ENCODE peak calls at places on chromosomes 6 and 20, in seven cellular contexts. E is A549, Z is occipital lobe, K is prostate gland, H is cardiac muscle cell, M is lower leg skin, T is mucosa of descending colon. P is an unnamed sample.

GRCh38 chr6:21398741-21399140 is 194.8 kb upstream of the SOX4 start:
- DNase-seq in H (no peak), K (no peak), Z (no peak), M (no peak), E (no peak), T (no peak), P (no peak)

GRCh38 chr6:150355932-150356331 is 12.9 kb upstream of the IYD start:
- DNase-seq in E (no peak), H (no peak), Z (no peak), T (no peak), M (peak; percentile 65), K (no peak), P (no peak)

GRCh38 chr6:1987640-1988039 is 257.8 kb downstream of the GMDS start:
- DNase-seq in K (no peak), T (no peak), Z (no peak), H (peak; percentile 41), M (no peak), E (no peak), P (no peak)

GRCh38 chr6:24974182-24975171 is 38.7 kb upstream of the RIPOR2 start:
- DNase-seq in M (no peak), K (no peak), T (no peak), Z (no peak), H (no peak), E (no peak), P (peak; percentile 55)

GRCh38 chr6:126672654-126673053 is 332.7 kb downstream of the CENPW start:
- DNase-seq in Z (no peak), H (peak; percentile 34), T (no peak), K (no peak), M (no peak), E (no peak), P (no peak)

GRCh38 chr6:35057449-35058030 is 83.6 kb downstream of the TCP11 start:
- DNase-seq in H (no peak), T (no peak), M (no peak), E (no peak), Z (no peak), K (no peak), P (no peak)

GRCh38 chr6:108113557-108114519 is 39.3 kb upstream of the OSTM1 start:
- DNase-seq in K (no peak), T (peak; percentile 50), H (peak; percentile 72), Z (peak; percentile 14), E (peak; percentile 34), M (no peak), P (no peak)

GRCh38 chr6:106082735-106083398 is 3.3 kb upstream of the PRDM1 start:
- DNase-seq in Z (no peak), M (no peak), E (no peak), H (no peak), K (no peak), T (no peak), P (no peak)

GRCh38 chr20:9344080-9344920 is 170.1 kb upstream of the LAMP5 start:
- DNase-seq in Z (no peak), T (no peak), K (no peak), M (no peak), E (no peak), H (peak; percentile 70), P (no peak)

GRCh38 chr20:14860410-14860814 is 523.0 kb upstream of the FLRT3 start:
- DNase-seq in Z (no peak), M (no peak), T (no peak), K (no peak), H (no peak), E (peak; percentile 69), P (no peak)

GRCh38 chr6:62891065-62891647 is 320.1 kb upstream of the FKBP1C start:
- DNase-seq in H (no peak), M (no peak), T (peak; percentile 19), E (peak; percentile 12), Z (no peak), K (no peak), P (no peak)